ENCODE peak calls at places on chromosomes 7 and 10, in nine cellular contexts. I is neural progenitor cell, H is BE2C, P is IMR-90, S is GM23338, V is A549, L is small intestine, G is right lobe of liver, O is heart right ventricle. T is an unnamed sample.
A peak's percentile ranks its signal among the peaks of the same experiment; 100 is the strongest.

GRCh38 chr10:122140941-122141623 is 130.0 kb upstream of the BTBD16 start:
- DNase-seq in I (no peak), H (peak; percentile 35), P (peak; percentile 94), S (no peak), V (peak; percentile 98), L (peak; percentile 34), G (no peak), O (peak; percentile 91), T (peak; percentile 45)

GRCh38 chr7:14836571-14837189 is 65.9 kb downstream of the DGKB start:
- DNase-seq in I (peak; percentile 84), H (peak; percentile 72), P (peak; percentile 75), S (peak; percentile 88), V (no peak), L (no peak), G (no peak), O (peak; percentile 39), T (no peak)

GRCh38 chr7:139562972-139563565 is 39.6 kb downstream of the CLEC2L start:
- DNase-seq in I (no peak), H (no peak), P (no peak), S (no peak), V (no peak), L (no peak), G (no peak), O (no peak), T (no peak)

GRCh38 chr7:126716321-126716720 is 536.4 kb downstream of the GRM8 start:
- DNase-seq in I (no peak), H (no peak), P (no peak), S (no peak), V (no peak), L (no peak), G (no peak), O (no peak), T (no peak)

GRCh38 chr7:30173058-30173897 is 38.5 kb downstream of the MTURN start:
- DNase-seq in I (peak; percentile 71), H (peak; percentile 95), P (peak; percentile 89), S (no peak), V (peak; percentile 48), L (no peak), G (no peak), O (peak; percentile 64), T (no peak)

GRCh38 chr10:108465871-108466641 is 1301.5 kb upstream of the SORCS1 start:
- DNase-seq in I (peak; percentile 65), H (no peak), P (no peak), S (peak; percentile 78), V (no peak), L (no peak), G (peak; percentile 57), O (peak; percentile 40), T (peak; percentile 38)

GRCh38 chr10:104309980-104310978 is 28.0 kb downstream of the ITPRIP start:
- DNase-seq in I (no peak), H (no peak), P (peak; percentile 90), S (no peak), V (no peak), L (no peak), G (peak; percentile 75), O (peak; percentile 73), T (no peak)

GRCh38 chr7:3259711-3260424 is 41.2 kb upstream of the SDK1 start:
- DNase-seq in I (no peak), H (no peak), P (peak; percentile 78), S (no peak), V (no peak), L (no peak), G (no peak), O (no peak), T (no peak)

GRCh38 chr7:157235357-157236018 is 96.8 kb downstream of the UBE3C start:
- DNase-seq in I (no peak), H (no peak), P (peak; percentile 80), S (no peak), V (no peak), L (no peak), G (no peak), O (no peak), T (no peak)

DNA sequence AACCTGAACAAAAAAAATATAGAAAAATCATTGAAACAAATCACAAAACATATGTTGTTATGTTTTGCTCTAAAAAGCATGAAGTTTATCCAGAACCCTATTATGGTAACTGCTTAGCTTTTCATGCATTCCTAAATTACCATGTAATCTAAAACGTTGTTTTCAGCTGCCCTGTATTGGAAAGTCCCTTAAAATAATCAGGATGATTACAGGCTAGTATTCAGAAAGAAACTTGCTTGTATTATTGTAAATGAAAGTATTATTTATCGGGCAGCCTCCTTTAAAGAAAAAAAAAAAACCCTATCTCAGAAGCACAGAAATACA is 65.6 kb upstream of the ARID5B start:
- DNase-seq in I (no peak), H (no peak), P (peak; percentile 75), S (no peak), V (no peak), L (no peak), G (no peak), O (no peak), T (no peak)
- H3K4me3 ChIP-seq in I (no peak overlapping the region), H (no peak overlapping the region), P (no peak overlapping the region), S (no peak overlapping the region), V (no peak overlapping the region), L (no peak overlapping the region), G (no peak overlapping the region), O (no peak overlapping the region), T (no peak overlapping the region)

DNA sequence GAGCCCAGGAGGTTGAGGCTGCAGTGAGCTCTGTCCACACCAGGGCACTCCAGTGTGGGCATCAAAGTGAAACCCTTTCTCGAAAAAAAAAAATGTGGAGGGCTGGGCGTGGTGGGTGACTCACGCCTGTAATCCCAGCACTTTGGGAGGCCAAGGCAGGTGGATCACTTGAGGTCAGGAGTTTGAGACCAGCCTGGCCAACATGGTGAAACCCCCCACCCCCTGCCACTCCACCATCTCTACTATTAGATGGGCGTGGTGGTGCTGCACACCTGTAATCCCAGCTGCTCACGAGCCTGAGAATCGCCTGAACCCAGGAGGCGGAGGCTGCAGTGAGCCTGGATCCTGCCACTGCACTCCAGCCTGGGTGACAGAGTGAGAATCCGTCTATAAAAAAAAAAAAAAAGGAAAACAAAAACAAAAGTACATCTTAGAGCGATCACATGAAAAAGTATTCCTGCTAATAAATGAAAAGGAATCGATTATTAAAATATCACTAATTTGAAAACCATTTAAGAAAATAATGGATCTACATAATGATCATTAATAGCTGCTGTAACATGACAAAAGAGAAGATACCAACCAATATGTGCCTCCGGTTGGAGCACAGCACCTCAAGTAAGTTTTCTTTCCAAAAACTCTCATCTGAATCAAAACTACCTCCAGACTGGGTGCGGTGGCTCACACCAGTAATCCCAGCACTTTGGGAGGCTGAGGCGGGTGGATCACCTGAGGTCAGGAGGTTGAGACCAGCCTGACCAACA is 4.9 kb downstream of the HNRNPF start:
- DNase-seq in I (no peak), H (no peak), P (no peak), S (no peak), V (no peak), L (peak; percentile 56), G (no peak), O (no peak), T (no peak)
- H3K4me3 ChIP-seq in I (no peak overlapping the region), H (no peak overlapping the region), P (no peak overlapping the region), S (peak overlapping the region; percentile 86), V (peak overlapping the region; percentile 11), L (no peak overlapping the region), G (no peak overlapping the region), O (no peak overlapping the region), T (peak overlapping the region; percentile 71)

DNA sequence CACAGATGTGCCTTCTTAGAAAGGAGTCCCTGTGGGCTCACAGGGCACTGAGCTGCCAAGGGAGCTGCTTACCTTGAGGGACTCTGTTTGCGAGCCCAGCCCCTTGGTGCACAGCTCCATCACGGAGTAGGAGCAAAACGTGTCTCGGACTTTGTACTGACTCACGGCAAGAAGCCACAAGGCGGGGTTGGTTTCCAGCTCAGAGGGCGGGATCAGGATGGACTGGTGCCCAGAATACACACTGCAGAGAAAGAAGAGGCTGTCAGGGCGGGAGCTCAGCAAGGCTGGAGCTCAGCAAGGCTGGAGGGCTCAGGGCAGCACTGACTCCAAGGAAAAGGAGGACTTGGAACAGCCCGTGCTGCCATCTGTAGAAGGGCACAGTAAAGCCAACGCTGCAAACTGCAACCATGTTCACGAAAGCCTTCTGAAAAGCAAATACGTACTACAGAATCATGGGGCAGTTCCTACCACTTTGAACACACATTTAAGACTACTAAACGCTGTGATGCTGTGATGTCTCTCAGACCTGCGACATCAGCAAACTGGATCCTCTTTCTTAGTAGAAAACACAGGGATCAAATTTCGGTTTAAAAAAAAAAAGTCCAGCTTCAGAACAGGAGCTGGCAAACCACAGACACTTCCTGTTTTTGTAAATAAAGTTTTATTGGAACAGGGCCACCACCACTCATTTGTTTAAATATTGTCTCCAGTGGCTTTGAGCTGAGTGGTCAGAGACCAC is 194.3 kb downstream of the ZMYND11 start:
- DNase-seq in I (peak; percentile 43), H (peak; percentile 65), P (peak; percentile 96), S (peak; percentile 37), V (peak; percentile 88), L (peak; percentile 96), G (peak; percentile 87), O (peak; percentile 71), T (peak; percentile 36)
- H3K4me3 ChIP-seq in I (no peak overlapping the region), H (peak overlapping the region; percentile 48), P (peak overlapping the region; percentile 32), S (no peak overlapping the region), V (peak overlapping the region; percentile 48), L (no peak overlapping the region), G (peak overlapping the region; percentile 48), O (no peak overlapping the region), T (no peak overlapping the region)

DNA sequence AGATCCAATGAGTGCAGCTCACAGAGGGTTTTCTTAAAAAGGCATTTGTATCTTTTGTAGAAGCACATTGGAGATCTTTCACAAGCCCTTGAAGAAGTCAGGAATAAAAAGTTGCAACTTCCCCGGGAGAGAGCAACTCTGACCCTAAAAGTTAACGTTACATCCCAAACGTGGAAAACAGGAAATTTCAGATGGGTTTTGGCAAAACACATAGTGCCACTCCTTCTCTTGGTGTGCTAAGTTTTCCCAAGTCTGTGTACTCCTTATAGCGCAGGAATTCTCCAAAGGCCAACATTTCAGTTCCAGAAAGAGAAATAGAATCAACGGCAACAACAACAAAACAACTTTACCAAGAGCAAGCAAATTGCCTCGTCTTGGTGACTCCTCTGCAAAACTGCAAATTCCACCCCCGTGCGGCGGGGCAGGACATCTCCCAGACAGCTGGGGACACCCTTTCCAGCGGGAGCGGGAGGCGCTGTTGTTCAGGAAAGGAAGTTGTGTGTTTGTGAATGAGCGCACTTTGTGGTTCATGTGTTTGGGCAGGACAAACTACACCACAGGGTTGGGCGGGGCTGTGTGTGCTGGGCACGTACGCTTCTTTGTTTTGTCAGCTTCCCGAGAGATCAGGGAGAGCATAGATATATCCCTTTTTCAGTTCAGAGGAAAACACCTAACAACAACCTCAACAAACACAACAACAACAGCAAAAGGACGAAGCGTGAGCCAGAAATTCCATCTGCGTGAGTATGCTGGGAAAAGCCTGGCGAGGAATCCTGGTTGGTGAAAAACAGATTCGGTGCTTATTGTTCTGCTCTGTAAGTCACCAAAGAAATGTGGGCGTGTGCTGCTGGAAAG is 294.7 kb upstream of the PITRM1 start:
- DNase-seq in I (peak; percentile 32), H (no peak), P (peak; percentile 93), S (peak; percentile 64), V (peak; percentile 98), L (no peak), G (peak; percentile 74), O (peak; percentile 81), T (no peak)
- H3K4me3 ChIP-seq in I (no peak overlapping the region), H (no peak overlapping the region), P (no peak overlapping the region), S (no peak overlapping the region), V (peak overlapping the region; percentile 33), L (no peak overlapping the region), G (no peak overlapping the region), O (peak overlapping the region; percentile 23), T (no peak overlapping the region)

GRCh38 chr7:43112088-43112940 is at the start of gene HECW1:
- DNase-seq in I (peak; percentile 53), H (no peak), P (no peak), S (peak; percentile 76), V (no peak), L (no peak), G (no peak), O (peak; percentile 14), T (no peak)
- H3K4me3 ChIP-seq in I (peak within 1 kb of the TSS; percentile 75), H (no peak within 1 kb of the TSS), P (peak within 1 kb of the TSS; percentile 39), S (peak within 1 kb of the TSS; percentile 78), V (peak within 1 kb of the TSS; percentile 42), L (no peak within 1 kb of the TSS), G (peak within 1 kb of the TSS; percentile 16), O (peak within 1 kb of the TSS; percentile 48), T (no peak within 1 kb of the TSS)

GRCh38 chr10:62053860-62054259 is 152.4 kb downstream of the ARID5B start:
- DNase-seq in I (no peak), H (no peak), P (no peak), S (no peak), V (no peak), L (no peak), G (no peak), O (no peak), T (no peak)
- H3K4me3 ChIP-seq in I (no peak overlapping the region), H (no peak overlapping the region), P (peak overlapping the region; percentile 31), S (no peak overlapping the region), V (no peak overlapping the region), L (no peak overlapping the region), G (no peak overlapping the region), O (no peak overlapping the region), T (no peak overlapping the region)

T was measured in HL-60.